ENCODE peak calls at places on chromosomes 4 and X, in eight cellular contexts. L is activated CD4-positive, alpha-beta T cell treated with anti-CD3 and anti-CD28 coated beads for 24 hours; H is posterior cingulate gyrus; E is T-helper 9 cell; M is GM04504; K is CD4-positive, alpha-beta T cell; V is progenitor cell of endocrine pancreas; G is CD4-positive, CD25-positive, alpha-beta regulatory T cell. B is an unnamed sample.

GRCh38 chr4:73308286-73308685 is 49.7 kb upstream of the ANKRD17 start:
- DNase-seq in V (no peak), E (no peak), K (no peak), G (peak), H (no peak), L (no peak), M (no peak), B (no peak)

GRCh38 chr4:163063891-163064290 is 102.8 kb downstream of the NAF1 start:
- DNase-seq in G (no peak), M (peak), H (no peak), L (no peak), V (no peak), E (no peak), K (no peak), B (no peak)

GRCh38 chr4:11393551-11393950 is 35.1 kb downstream of the HS3ST1 start:
- DNase-seq in E (no peak), H (no peak), G (no peak), L (no peak), K (no peak), V (no peak), M (no peak), B (no peak)

GRCh38 chrX:12946838-12947544 is 27.9 kb upstream of the TMSB4X start:
- DNase-seq in M (peak), L (peak), E (peak), H (peak), G (peak), V (peak), K (peak), B (peak)

GRCh38 chrX:132292753-132293152 is 73.5 kb upstream of the RAP2C start:
- DNase-seq in K (no peak), L (no peak), H (no peak), V (no peak), G (peak), E (no peak), M (peak), B (peak)

GRCh38 chrX:72271812-72272211 is 5.2 kb downstream of the RPS4X start:
- DNase-seq in V (no peak), E (no peak), L (no peak), G (no peak), M (no peak), K (no peak), H (no peak), B (no peak)

GRCh38 chr4:15239866-15240265 is 188.0 kb upstream of the C1QTNF7 start:
- DNase-seq in K (no peak), G (no peak), H (no peak), E (no peak), V (no peak), L (no peak), M (no peak), B (no peak)

GRCh38 chrX:107565916-107566602 is 62.3 kb upstream of the PRPS1 start:
- DNase-seq in V (peak), G (no peak), L (no peak), K (no peak), E (no peak), M (no peak), H (peak), B (no peak)

GRCh38 chr4:174418640-174419039 is 103.6 kb downstream of the HPGD start:
- DNase-seq in K (no peak), M (no peak), G (no peak), V (no peak), E (no peak), L (no peak), H (no peak), B (no peak)

GRCh38 chrX:55981603-55982002 is 250.6 kb upstream of the KLF8 start:
- DNase-seq in E (no peak), L (no peak), G (no peak), V (no peak), H (no peak), K (no peak), M (no peak), B (no peak)

GRCh38 chr4:16758206-16758605 is 140.2 kb downstream of the LDB2 start:
- DNase-seq in L (no peak), G (no peak), M (no peak), H (no peak), K (no peak), V (no peak), E (no peak), B (no peak)

GRCh38 chr4:102959503-102959902 is 60.0 kb downstream of the SLC9B1 start:
- DNase-seq in V (no peak), E (no peak), H (no peak), L (no peak), G (no peak), M (no peak), K (no peak), B (no peak)

GRCh38 chr4:164761746-164762275 is 7.9 kb downstream of the SMIM31 start:
- DNase-seq in L (no peak), V (no peak), H (no peak), M (no peak), G (no peak), E (no peak), K (no peak), B (no peak)

GRCh38 chr4:8260656-8261111 is 8.9 kb upstream of the HTRA3 start:
- DNase-seq in E (no peak), M (peak), G (no peak), L (no peak), H (no peak), K (no peak), V (no peak), B (no peak)

GRCh38 chr4:8727131-8727530 is 134.6 kb downstream of the CPZ start:
- DNase-seq in E (no peak), H (no peak), K (no peak), M (no peak), V (no peak), L (no peak), G (no peak), B (no peak)

GRCh38 chrX:40644821-40645358 is 2.5 kb downstream of the CXorf38 start:
- DNase-seq in M (peak), H (no peak), K (no peak), L (no peak), E (peak), G (peak), V (no peak), B (peak)

GRCh38 chrX:44462851-44463250 is 79.8 kb downstream of the FUNDC1 start:
- DNase-seq in G (no peak), M (no peak), L (no peak), E (no peak), K (no peak), V (no peak), H (no peak), B (no peak)

GRCh38 chrX:102067966-102068723 is 57.3 kb upstream of the TCEAL2 start:
- DNase-seq in K (peak), E (no peak), V (no peak), G (peak), M (peak), L (no peak), H (no peak), B (peak)

GRCh38 chr4:130636486-130636885 is 1540.5 kb downstream of the C4orf33 start:
- DNase-seq in M (no peak), E (no peak), V (no peak), L (no peak), G (no peak), K (no peak), H (no peak), B (no peak)

GRCh38 chr4:138034871-138035270 is 207.3 kb downstream of the SLC7A11 start:
- DNase-seq in L (no peak), M (no peak), H (no peak), K (no peak), E (no peak), G (no peak), V (no peak), B (no peak)

GRCh38 chr4:17066241-17066640 is 167.8 kb upstream of the LDB2 start:
- DNase-seq in H (no peak), E (no peak), V (no peak), M (no peak), K (no peak), G (no peak), L (no peak), B (no peak)

GRCh38 chr4:6125103-6125651 is 75.2 kb downstream of the JAKMIP1 start:
- DNase-seq in E (no peak), G (peak), V (no peak), K (no peak), H (no peak), L (no peak), M (no peak), B (no peak)

GRCh38 chr4:137905930-137906329 is 336.2 kb downstream of the SLC7A11 start:
- DNase-seq in H (no peak), L (no peak), M (no peak), G (no peak), V (no peak), K (no peak), E (no peak), B (no peak)

GRCh38 chrX:44507292-44507691 is 35.4 kb downstream of the FUNDC1 start:
- DNase-seq in L (no peak), E (no peak), G (no peak), V (no peak), K (no peak), M (no peak), H (no peak), B (no peak)

GRCh38 chrX:137848291-137848905 is 282.5 kb downstream of the ZIC3 start:
- DNase-seq in L (no peak), H (no peak), G (no peak), M (no peak), V (no peak), K (no peak), E (no peak), B (no peak)

GRCh38 chr4:140059159-140059558 is 94.8 kb downstream of the MAML3 start:
- DNase-seq in M (no peak), V (no peak), E (no peak), K (no peak), L (no peak), H (no peak), G (no peak), B (no peak)

GRCh38 chr4:108477527-108478108 is 142.8 kb upstream of the RPL34 start:
- DNase-seq in H (no peak), E (no peak), M (no peak), K (no peak), L (no peak), V (no peak), G (no peak), B (no peak)

GRCh38 chrX:121000589-121000988 is 15.0 kb upstream of the CT47A1 start:
- DNase-seq in E (no peak), H (no peak), G (no peak), M (no peak), L (no peak), K (no peak), V (no peak), B (no peak)

GRCh38 chr4:5200546-5200945 is 149.3 kb downstream of the STK32B start:
- DNase-seq in H (no peak), V (no peak), M (no peak), K (no peak), L (no peak), E (no peak), G (no peak), B (no peak)

GRCh38 chr4:129344058-129344457 is 248.1 kb downstream of the C4orf33 start:
- DNase-seq in K (no peak), V (no peak), G (peak), H (peak), M (no peak), E (no peak), L (no peak), B (no peak)

GRCh38 chrX:150517303-150517896 is 51.0 kb upstream of the MTM1 start:
- DNase-seq in L (no peak), M (no peak), H (no peak), K (no peak), G (no peak), E (no peak), V (no peak), B (no peak)

GRCh38 chr4:1207157-1207470 is 34.7 kb upstream of the SPON2 start:
- DNase-seq in H (peak), M (no peak), V (no peak), E (no peak), K (no peak), L (no peak), G (no peak), B (no peak)

GRCh38 chr4:8157496-8157895 is 1.1 kb downstream of the ABLIM2 start:
- DNase-seq in V (no peak), K (no peak), M (no peak), G (no peak), H (no peak), E (no peak), L (no peak), B (no peak)